ENCODE peak calls at places on chromosomes 12 and 14, in eight cellular contexts. U is body of pancreas, V is epithelial cell of esophagus, O is GM12865, N is astrocyte of the spinal cord, D is MV-4-11, S is 8988T, Q is transverse colon. R is an unnamed sample.

GRCh38 chr12:116693259-116694227 is 44.3 kb downstream of the SPRING1 start:
- DNase-seq in U (peak), V (peak), O (no peak), N (no peak), D (no peak), S (no peak), Q (peak), R (no peak)

GRCh38 chr12:22477166-22477893 is 67.0 kb downstream of the C2CD5 start:
- DNase-seq in U (no peak), V (peak), O (no peak), N (peak), D (peak), S (no peak), Q (no peak), R (no peak)

GRCh38 chr12:44874981-44875416 is 1.1 kb downstream of the NELL2 start:
- DNase-seq in U (no peak), V (no peak), O (peak), N (no peak), D (no peak), S (no peak), Q (no peak), R (no peak)

GRCh38 chr12:117481470-117481869 is 120.0 kb upstream of the NOS1 start:
- DNase-seq in U (no peak), V (no peak), O (no peak), N (no peak), D (no peak), S (no peak), Q (no peak), R (no peak)

GRCh38 chr14:55926007-55926406 is 192.2 kb upstream of the PELI2 start:
- DNase-seq in U (peak), V (no peak), O (no peak), N (no peak), D (no peak), S (no peak), Q (no peak), R (no peak)

GRCh38 chr12:8658361-8658760 is 4.3 kb downstream of the MFAP5 start:
- DNase-seq in U (no peak), V (peak), O (no peak), N (peak), D (no peak), S (no peak), Q (no peak), R (no peak)

GRCh38 chr12:53292441-53292840 is 2.9 kb upstream of the PFDN5 start:
- DNase-seq in U (no peak), V (no peak), O (no peak), N (no peak), D (no peak), S (no peak), Q (no peak), R (no peak)

GRCh38 chr12:131250028-131250950 is 296.6 kb downstream of the ADGRD1 start:
- DNase-seq in U (no peak), V (no peak), O (no peak), N (no peak), D (no peak), S (no peak), Q (no peak), R (no peak)

GRCh38 chr12:10392394-10392930 is 2.6 kb upstream of the KLRK1 start:
- DNase-seq in U (peak), V (peak), O (peak), N (peak), D (peak), S (no peak), Q (peak), R (peak)

GRCh38 chr14:89669209-89669608 is 252.2 kb upstream of the FOXN3 start:
- DNase-seq in U (peak), V (no peak), O (peak), N (no peak), D (peak), S (no peak), Q (peak), R (no peak)

GRCh38 chr14:93980464-93981201 is 4.3 kb upstream of the ASB2 start:
- DNase-seq in U (no peak), V (no peak), O (no peak), N (peak), D (no peak), S (no peak), Q (peak), R (no peak)

GRCh38 chr12:77031745-77032144 is 33.6 kb downstream of the E2F7 start:
- DNase-seq in U (no peak), V (peak), O (no peak), N (peak), D (no peak), S (no peak), Q (no peak), R (no peak)

GRCh38 chr12:27865421-27865820 is 85.4 kb upstream of the MANSC4 start:
- DNase-seq in U (no peak), V (peak), O (no peak), N (peak), D (peak), S (no peak), Q (no peak), R (no peak)

GRCh38 chr12:82687020-82687951 is 580 bp downstream of the TMTC2 start:
- DNase-seq in U (peak), V (peak), O (peak), N (peak), D (no peak), S (peak), Q (peak), R (peak)

GRCh38 chr12:19810213-19810612 is 370.9 kb downstream of the AEBP2 start:
- DNase-seq in U (no peak), V (no peak), O (no peak), N (peak), D (no peak), S (no peak), Q (no peak), R (no peak)

GRCh38 chr12:109926488-109927210 is 26.6 kb downstream of the TCHP start:
- DNase-seq in U (no peak), V (no peak), O (no peak), N (no peak), D (no peak), S (no peak), Q (no peak), R (no peak)

GRCh38 chr14:70713096-70713875 is 71.6 kb downstream of the TTC9 start:
- DNase-seq in U (no peak), V (no peak), O (no peak), N (no peak), D (no peak), S (no peak), Q (no peak), R (no peak)

GRCh38 chr12:107485731-107486130 is 199.9 kb upstream of the PWP1 start:
- DNase-seq in U (no peak), V (no peak), O (no peak), N (no peak), D (no peak), S (no peak), Q (no peak), R (no peak)

GRCh38 chr12:96402061-96402460 is 1.8 kb upstream of the CDK17 start:
- DNase-seq in U (no peak), V (no peak), O (no peak), N (no peak), D (no peak), S (no peak), Q (no peak), R (no peak)

GRCh38 chr14:105195533-105196227 is 14.6 kb upstream of the NUDT14 start:
- DNase-seq in U (no peak), V (no peak), O (no peak), N (no peak), D (no peak), S (no peak), Q (no peak), R (no peak)

GRCh38 chr12:71439613-71440392 is at the start of gene LGR5:
- DNase-seq in U (peak), V (peak), O (peak), N (peak), D (no peak), S (peak), Q (peak), R (no peak)

GRCh38 chr14:72599579-72600470 is 294.1 kb downstream of the DPF3 start:
- DNase-seq in U (no peak), V (no peak), O (no peak), N (no peak), D (peak), S (no peak), Q (no peak), R (no peak)